ENCODE peak calls at places on chromosomes 11 and 22, in seven cellular contexts. One of them, this sample, is unnamed.

GRCh38 chr22:32477608-32478007 is 3.0 kb downstream of the FBXO7 start:
- DNase-seq in NCI-H446: no peak
- DNase-seq in stimulated activated CD8-positive, alpha-beta memory T cell treated with anti-CD3 and anti-CD28 coated beads, Interleukin-4, amount 100 ng/mL, for 24 hours: no peak
- DNase-seq in heart left ventricle: no peak
- DNase-seq in stimulated activated CD4-positive, alpha-beta T cell treated with anti-CD3 and anti-CD28 coated beads, Interleukin-2, amount 100 ng/mL, for 4 hours: no peak
- DNase-seq in endothelial cell of umbilical vein: no peak
- DNase-seq in ovary: no peak
- DNase-seq in this sample: no peak

GRCh38 chr11:2673871-2674471 is 25.8 kb downstream of the KCNQ1OT1 start:
- DNase-seq in NCI-H446: no peak
- DNase-seq in stimulated activated CD8-positive, alpha-beta memory T cell treated with anti-CD3 and anti-CD28 coated beads, Interleukin-4, amount 100 ng/mL, for 24 hours: no peak
- DNase-seq in heart left ventricle: no peak
- DNase-seq in stimulated activated CD4-positive, alpha-beta T cell treated with anti-CD3 and anti-CD28 coated beads, Interleukin-2, amount 100 ng/mL, for 4 hours: no peak
- DNase-seq in endothelial cell of umbilical vein: no peak
- DNase-seq in ovary: peak; percentile 66
- DNase-seq in this sample: no peak

GRCh38 chr11:64745523-64746328 is 1.8 kb upstream of the RASGRP2 start:
- DNase-seq in NCI-H446: no peak
- DNase-seq in stimulated activated CD8-positive, alpha-beta memory T cell treated with anti-CD3 and anti-CD28 coated beads, Interleukin-4, amount 100 ng/mL, for 24 hours: peak; percentile 57
- DNase-seq in heart left ventricle: peak; percentile 95
- DNase-seq in stimulated activated CD4-positive, alpha-beta T cell treated with anti-CD3 and anti-CD28 coated beads, Interleukin-2, amount 100 ng/mL, for 4 hours: peak; percentile 59
- DNase-seq in endothelial cell of umbilical vein: peak; percentile 64
- DNase-seq in ovary: peak; percentile 55
- DNase-seq in this sample: no peak

GRCh38 chr11:101034076-101034475 is 95.5 kb downstream of the PGR start:
- DNase-seq in NCI-H446: no peak
- DNase-seq in stimulated activated CD8-positive, alpha-beta memory T cell treated with anti-CD3 and anti-CD28 coated beads, Interleukin-4, amount 100 ng/mL, for 24 hours: no peak
- DNase-seq in heart left ventricle: peak; percentile 77
- DNase-seq in stimulated activated CD4-positive, alpha-beta T cell treated with anti-CD3 and anti-CD28 coated beads, Interleukin-2, amount 100 ng/mL, for 4 hours: no peak
- DNase-seq in endothelial cell of umbilical vein: no peak
- DNase-seq in ovary: peak; percentile 78
- DNase-seq in this sample: no peak

GRCh38 chr22:31177420-31178162 is 17.6 kb downstream of the RNF185 start:
- DNase-seq in NCI-H446: peak; percentile 58
- DNase-seq in stimulated activated CD8-positive, alpha-beta memory T cell treated with anti-CD3 and anti-CD28 coated beads, Interleukin-4, amount 100 ng/mL, for 24 hours: no peak
- DNase-seq in heart left ventricle: no peak
- DNase-seq in stimulated activated CD4-positive, alpha-beta T cell treated with anti-CD3 and anti-CD28 coated beads, Interleukin-2, amount 100 ng/mL, for 4 hours: no peak
- DNase-seq in endothelial cell of umbilical vein: no peak
- DNase-seq in ovary: no peak
- DNase-seq in this sample: no peak

GRCh38 chr11:115501895-115502589 is 2.2 kb downstream of the CADM1 start:
- DNase-seq in NCI-H446: no peak
- DNase-seq in stimulated activated CD8-positive, alpha-beta memory T cell treated with anti-CD3 and anti-CD28 coated beads, Interleukin-4, amount 100 ng/mL, for 24 hours: no peak
- DNase-seq in heart left ventricle: no peak
- DNase-seq in stimulated activated CD4-positive, alpha-beta T cell treated with anti-CD3 and anti-CD28 coated beads, Interleukin-2, amount 100 ng/mL, for 4 hours: no peak
- DNase-seq in endothelial cell of umbilical vein: no peak
- DNase-seq in ovary: no peak
- DNase-seq in this sample: no peak

GRCh38 chr22:20494978-20495860 is at the start of gene KLHL22:
- DNase-seq in NCI-H446: peak; percentile 70
- DNase-seq in stimulated activated CD8-positive, alpha-beta memory T cell treated with anti-CD3 and anti-CD28 coated beads, Interleukin-4, amount 100 ng/mL, for 24 hours: no peak
- DNase-seq in heart left ventricle: peak; percentile 30
- DNase-seq in stimulated activated CD4-positive, alpha-beta T cell treated with anti-CD3 and anti-CD28 coated beads, Interleukin-2, amount 100 ng/mL, for 4 hours: no peak
- DNase-seq in endothelial cell of umbilical vein: peak; percentile 49
- DNase-seq in ovary: no peak
- DNase-seq in this sample: peak; percentile 39

GRCh38 chr11:12269104-12269441 is 108.3 kb upstream of the PARVA start:
- DNase-seq in NCI-H446: peak; percentile 60
- DNase-seq in stimulated activated CD8-positive, alpha-beta memory T cell treated with anti-CD3 and anti-CD28 coated beads, Interleukin-4, amount 100 ng/mL, for 24 hours: no peak
- DNase-seq in heart left ventricle: no peak
- DNase-seq in stimulated activated CD4-positive, alpha-beta T cell treated with anti-CD3 and anti-CD28 coated beads, Interleukin-2, amount 100 ng/mL, for 4 hours: no peak
- DNase-seq in endothelial cell of umbilical vein: peak; percentile 55
- DNase-seq in ovary: peak; percentile 37
- DNase-seq in this sample: no peak

GRCh38 chr11:105296806-105297205 is 157.2 kb upstream of the CARD18 start:
- DNase-seq in NCI-H446: no peak
- DNase-seq in stimulated activated CD8-positive, alpha-beta memory T cell treated with anti-CD3 and anti-CD28 coated beads, Interleukin-4, amount 100 ng/mL, for 24 hours: no peak
- DNase-seq in heart left ventricle: no peak
- DNase-seq in stimulated activated CD4-positive, alpha-beta T cell treated with anti-CD3 and anti-CD28 coated beads, Interleukin-2, amount 100 ng/mL, for 4 hours: no peak
- DNase-seq in endothelial cell of umbilical vein: no peak
- DNase-seq in ovary: no peak
- DNase-seq in this sample: no peak

GRCh38 chr11:67698247-67698646 is 23.8 kb upstream of the ALDH3B2 start:
- DNase-seq in NCI-H446: peak; percentile 21
- DNase-seq in stimulated activated CD8-positive, alpha-beta memory T cell treated with anti-CD3 and anti-CD28 coated beads, Interleukin-4, amount 100 ng/mL, for 24 hours: no peak
- DNase-seq in heart left ventricle: no peak
- DNase-seq in stimulated activated CD4-positive, alpha-beta T cell treated with anti-CD3 and anti-CD28 coated beads, Interleukin-2, amount 100 ng/mL, for 4 hours: no peak
- DNase-seq in endothelial cell of umbilical vein: no peak
- DNase-seq in ovary: no peak
- DNase-seq in this sample: no peak

This sample was measured in anterior cingulate cortex.